ENCODE peak calls at places on chromosomes 3 and 15, in eight cellular contexts. D is ACHN; W is CD4-positive, alpha-beta T cell; R is Right ventricle myocardium superior; B is breast epithelium; I is activated T-helper 1 cell treated with Interleukin-2 at 50 U/mL for 16 hours; T is naive thymus-derived CD8-positive, alpha-beta T cell; C is activated T-cell treated with anti-CD3 and anti-CD28 coated beads for 4 hours. L is an unnamed sample.

GRCh38 chr15:31605467-31605931 is 278.9 kb downstream of the KLF13 start:
- DNase-seq in D (no peak), W (no peak), R (no peak), B (no peak), I (no peak), T (no peak), C (no peak), L (no peak)

GRCh38 chr15:80766275-80766674 is 12.9 kb upstream of the CEMIP start:
- DNase-seq in D (no peak), W (no peak), R (no peak), B (no peak), I (no peak), T (no peak), C (no peak), L (no peak)

GRCh38 chr3:5006755-5007202 is 27.5 kb downstream of the BHLHE40 start:
- DNase-seq in D (no peak), W (no peak), R (peak; percentile 54), B (no peak), I (peak; percentile 38), T (no peak), C (peak; percentile 30), L (no peak)

GRCh38 chr3:153070153-153070868 is 91.7 kb upstream of the RAP2B start:
- DNase-seq in D (no peak), W (no peak), R (no peak), B (no peak), I (no peak), T (no peak), C (no peak), L (no peak)

GRCh38 chr3:49787182-49787464 is 781 bp upstream of the IP6K1 start:
- DNase-seq in D (no peak), W (no peak), R (no peak), B (no peak), I (no peak), T (no peak), C (no peak), L (no peak)

GRCh38 chr15:43376017-43376705 is 5.3 kb downstream of the TUBGCP4 start:
- DNase-seq in D (peak; percentile 35), W (peak; percentile 17), R (no peak), B (no peak), I (peak; percentile 0), T (no peak), C (peak; percentile 22), L (no peak)

GRCh38 chr3:197951392-197951990 is 1.5 kb downstream of the RPL35A start:
- DNase-seq in D (no peak), W (no peak), R (no peak), B (no peak), I (no peak), T (no peak), C (no peak), L (no peak)

GRCh38 chr15:79164043-79164442 is 73.5 kb upstream of the RASGRF1 start:
- DNase-seq in D (no peak), W (no peak), R (no peak), B (no peak), I (no peak), T (no peak), C (no peak), L (no peak)

GRCh38 chr15:52124270-52124878 is 11.8 kb upstream of the BCL2L10 start:
- DNase-seq in D (peak; percentile 24), W (no peak), R (no peak), B (no peak), I (no peak), T (no peak), C (no peak), L (no peak)

GRCh38 chr3:182913889-182914288 is 66.4 kb downstream of the DCUN1D1 start:
- DNase-seq in D (no peak), W (no peak), R (no peak), B (no peak), I (no peak), T (no peak), C (no peak), L (no peak)